ENCODE peak calls at places on chromosomes 16 and 17, in ten cellular contexts. One of them, this sample, is unnamed.

GRCh38 chr17:62754696-62755095 is 53.4 kb downstream of the MARCHF10 start:
- DNase-seq in A549: no peak
- DNase-seq in HL-60: no peak
- DNase-seq in spleen: no peak
- DNase-seq in AG04450: no peak
- DNase-seq in Caco-2: no peak
- DNase-seq in brain microvascular endothelial cell: no peak
- DNase-seq in colonic mucosa: no peak
- DNase-seq in upper lobe of right lung: no peak
- DNase-seq in GM12878: no peak
- DNase-seq in this sample: no peak

GRCh38 chr17:2388705-2389099 is 12.2 kb downstream of the MNT start:
- DNase-seq in Caco-2: no peak
- DNase-seq in HL-60: no peak
- DNase-seq in A549: no peak
- DNase-seq in GM12878: no peak
- DNase-seq in spleen: no peak
- DNase-seq in brain microvascular endothelial cell: no peak
- DNase-seq in colonic mucosa: no peak
- DNase-seq in upper lobe of right lung: no peak
- DNase-seq in AG04450: no peak
- DNase-seq in this sample: no peak

GRCh38 chr16:67834242-67834614 is 7.9 kb upstream of the THAP11 start:
- DNase-seq in spleen: no peak
- DNase-seq in A549: no peak
- DNase-seq in upper lobe of right lung: no peak
- DNase-seq in colonic mucosa: no peak
- DNase-seq in GM12878: no peak
- DNase-seq in Caco-2: no peak
- DNase-seq in brain microvascular endothelial cell: no peak
- DNase-seq in AG04450: no peak
- DNase-seq in HL-60: no peak
- DNase-seq in this sample: no peak

GRCh38 chr16:64434526-64435069 is 687.3 kb downstream of the CDH11 start:
- DNase-seq in A549: no peak
- DNase-seq in brain microvascular endothelial cell: no peak
- DNase-seq in Caco-2: no peak
- DNase-seq in spleen: no peak
- DNase-seq in AG04450: no peak
- DNase-seq in colonic mucosa: no peak
- DNase-seq in GM12878: no peak
- DNase-seq in upper lobe of right lung: no peak
- DNase-seq in HL-60: no peak
- DNase-seq in this sample: no peak

GRCh38 chr16:85689285-85689949 is 663 bp upstream of the GINS2 start:
- DNase-seq in HL-60: no peak
- DNase-seq in GM12878: no peak
- DNase-seq in upper lobe of right lung: no peak
- DNase-seq in AG04450: no peak
- DNase-seq in brain microvascular endothelial cell: no peak
- DNase-seq in Caco-2: peak; percentile 78
- DNase-seq in colonic mucosa: no peak
- DNase-seq in A549: peak; percentile 33
- DNase-seq in spleen: peak; percentile 78
- DNase-seq in this sample: no peak

GRCh38 chr17:58277726-58278595 is 2.8 kb downstream of the MPO start:
- DNase-seq in spleen: peak; percentile 76
- DNase-seq in AG04450: no peak
- DNase-seq in GM12878: no peak
- DNase-seq in brain microvascular endothelial cell: no peak
- DNase-seq in colonic mucosa: no peak
- DNase-seq in HL-60: peak; percentile 44
- DNase-seq in Caco-2: no peak
- DNase-seq in upper lobe of right lung: no peak
- DNase-seq in A549: no peak
- DNase-seq in this sample: no peak

GRCh38 chr16:16000685-16001084 is 51.3 kb downstream of the ABCC1 start:
- DNase-seq in spleen: no peak
- DNase-seq in upper lobe of right lung: no peak
- DNase-seq in brain microvascular endothelial cell: no peak
- DNase-seq in GM12878: no peak
- DNase-seq in colonic mucosa: no peak
- DNase-seq in A549: no peak
- DNase-seq in Caco-2: no peak
- DNase-seq in HL-60: no peak
- DNase-seq in AG04450: no peak
- DNase-seq in this sample: no peak

GRCh38 chr17:58254803-58255202 is 16.4 kb downstream of the LPO start:
- DNase-seq in colonic mucosa: no peak
- DNase-seq in A549: no peak
- DNase-seq in upper lobe of right lung: no peak
- DNase-seq in brain microvascular endothelial cell: no peak
- DNase-seq in AG04450: no peak
- DNase-seq in spleen: peak; percentile 45
- DNase-seq in HL-60: no peak
- DNase-seq in GM12878: no peak
- DNase-seq in Caco-2: peak; percentile 51
- DNase-seq in this sample: no peak

GRCh38 chr17:39872700-39873099 is 4.7 kb downstream of the ZPBP2 start:
- DNase-seq in HL-60: no peak
- DNase-seq in colonic mucosa: no peak
- DNase-seq in upper lobe of right lung: no peak
- DNase-seq in A549: no peak
- DNase-seq in spleen: no peak
- DNase-seq in brain microvascular endothelial cell: no peak
- DNase-seq in GM12878: no peak
- DNase-seq in Caco-2: no peak
- DNase-seq in AG04450: peak; percentile 11
- DNase-seq in this sample: no peak

GRCh38 chr16:11205754-11206459 is 50.1 kb downstream of the SOCS1 start:
- DNase-seq in spleen: no peak
- DNase-seq in upper lobe of right lung: no peak
- DNase-seq in HL-60: peak; percentile 43
- DNase-seq in colonic mucosa: peak; percentile 53
- DNase-seq in A549: no peak
- DNase-seq in brain microvascular endothelial cell: no peak
- DNase-seq in AG04450: no peak
- DNase-seq in Caco-2: no peak
- DNase-seq in GM12878: no peak
- DNase-seq in this sample: peak; percentile 26

GRCh38 chr16:11242658-11243057 is 13.3 kb downstream of the SOCS1 start:
- DNase-seq in AG04450: no peak
- DNase-seq in spleen: no peak
- DNase-seq in upper lobe of right lung: no peak
- DNase-seq in Caco-2: no peak
- DNase-seq in HL-60: no peak
- DNase-seq in colonic mucosa: no peak
- DNase-seq in GM12878: no peak
- DNase-seq in brain microvascular endothelial cell: no peak
- DNase-seq in A549: no peak
- DNase-seq in this sample: no peak

DNA sequence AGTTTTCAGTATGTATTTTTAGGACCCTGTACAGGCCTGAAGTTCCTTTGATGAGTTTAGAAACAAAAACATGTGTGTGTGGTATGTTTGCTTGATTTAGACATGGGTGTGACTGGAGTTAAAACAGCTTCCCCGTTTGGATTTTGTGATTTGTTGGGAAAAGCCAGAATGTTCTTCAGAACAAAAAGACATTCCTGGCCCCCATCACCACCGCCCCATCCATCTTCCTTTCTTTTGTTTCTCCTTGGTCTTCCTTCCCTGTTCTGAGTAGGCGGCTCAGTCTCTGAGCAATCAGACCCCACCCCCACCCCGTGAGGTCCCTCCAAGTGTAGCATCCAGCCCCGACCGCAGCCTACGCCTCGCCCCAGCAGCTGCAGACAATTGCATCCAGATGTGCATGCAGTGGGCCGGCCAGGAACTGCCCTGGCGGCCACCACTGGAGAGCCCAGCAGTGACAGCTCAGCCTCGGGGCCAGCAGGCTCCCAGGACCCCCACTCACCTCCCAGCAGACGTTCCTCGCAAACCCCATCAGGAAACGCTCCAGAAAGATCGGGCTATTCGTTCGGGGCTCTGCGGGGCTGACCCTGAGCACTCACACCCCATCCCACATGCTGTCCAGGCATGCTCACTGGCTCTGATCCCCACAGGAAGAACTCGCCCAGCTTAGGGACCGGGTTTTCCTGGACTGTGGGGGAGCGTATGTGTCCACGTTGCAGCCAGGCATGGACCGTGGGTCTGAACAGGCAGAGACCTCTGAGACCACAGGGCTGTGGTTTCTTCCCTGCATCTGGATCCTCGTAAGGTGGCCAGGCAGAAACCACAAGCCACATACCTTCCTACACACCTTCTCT is 99.8 kb upstream of the CDH5 start:
- DNase-seq in A549: no peak
- DNase-seq in HL-60: no peak
- DNase-seq in GM12878: no peak
- DNase-seq in upper lobe of right lung: peak; percentile 69
- DNase-seq in Caco-2: no peak
- DNase-seq in brain microvascular endothelial cell: peak; percentile 74
- DNase-seq in AG04450: peak; percentile 92
- DNase-seq in spleen: no peak
- DNase-seq in colonic mucosa: no peak
- DNase-seq in this sample: peak; percentile 87
- TF ChIP-seq CTCF in A549: no peak
- TF ChIP-seq CTCF in HL-60: no peak
- TF ChIP-seq CTCF in GM12878: no peak
- TF ChIP-seq CTCF in upper lobe of right lung: no peak
- TF ChIP-seq CTCF in Caco-2: no peak
- TF ChIP-seq CTCF in brain microvascular endothelial cell: peak; percentile 50
- TF ChIP-seq CTCF in AG04450: peak; percentile 33
- TF ChIP-seq CTCF in spleen: no peak
- TF ChIP-seq CTCF in colonic mucosa: no peak
- TF ChIP-seq CTCF in this sample: no peak

DNA sequence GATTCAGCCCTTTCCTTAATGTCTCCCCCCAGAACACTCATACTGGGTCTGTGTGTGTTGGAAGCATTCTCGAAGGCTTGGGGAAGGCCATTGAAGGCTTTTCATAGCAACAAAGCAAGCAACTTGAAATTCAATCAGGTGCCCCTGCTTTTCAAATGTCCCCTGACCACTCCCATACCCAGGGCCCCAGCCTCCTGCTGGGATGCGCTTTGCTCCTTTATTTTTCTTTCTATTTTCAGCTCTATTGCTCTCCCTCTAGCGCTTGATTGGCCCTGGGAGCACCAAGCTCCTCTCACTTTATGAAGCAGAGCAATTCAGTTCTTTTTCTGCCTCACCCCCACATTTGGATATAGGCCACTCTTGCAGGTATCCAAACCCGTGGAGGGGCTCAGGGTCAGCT is 92.0 kb downstream of the WSCD1 start:
- DNase-seq in GM12878: no peak
- DNase-seq in spleen: no peak
- DNase-seq in brain microvascular endothelial cell: no peak
- DNase-seq in A549: no peak
- DNase-seq in AG04450: no peak
- DNase-seq in upper lobe of right lung: no peak
- DNase-seq in Caco-2: no peak
- DNase-seq in HL-60: no peak
- DNase-seq in colonic mucosa: no peak
- DNase-seq in this sample: no peak
- H3K4me3 ChIP-seq in GM12878: no peak overlapping the region
- H3K4me3 ChIP-seq in spleen: no peak overlapping the region
- H3K4me3 ChIP-seq in brain microvascular endothelial cell: no peak overlapping the region
- H3K4me3 ChIP-seq in A549: no peak overlapping the region
- H3K4me3 ChIP-seq in AG04450: no peak overlapping the region
- H3K4me3 ChIP-seq in upper lobe of right lung: no peak overlapping the region
- H3K4me3 ChIP-seq in Caco-2: no peak overlapping the region
- H3K4me3 ChIP-seq in HL-60: no peak overlapping the region
- H3K4me3 ChIP-seq in colonic mucosa: no peak overlapping the region
- H3K4me3 ChIP-seq in this sample: no peak overlapping the region

GRCh38 chr16:57423152-57423551 is 18.6 kb downstream of the CCL17 start:
- DNase-seq in GM12878: no peak
- DNase-seq in Caco-2: no peak
- DNase-seq in spleen: no peak
- DNase-seq in brain microvascular endothelial cell: no peak
- DNase-seq in colonic mucosa: no peak
- DNase-seq in HL-60: no peak
- DNase-seq in A549: no peak
- DNase-seq in upper lobe of right lung: no peak
- DNase-seq in AG04450: no peak
- DNase-seq in this sample: no peak

GRCh38 chr16:57427824-57428223 is 19.4 kb downstream of the CIAPIN1 start:
- DNase-seq in HL-60: no peak
- DNase-seq in upper lobe of right lung: no peak
- DNase-seq in Caco-2: no peak
- DNase-seq in GM12878: no peak
- DNase-seq in spleen: no peak
- DNase-seq in brain microvascular endothelial cell: no peak
- DNase-seq in colonic mucosa: no peak
- DNase-seq in AG04450: no peak
- DNase-seq in A549: no peak
- DNase-seq in this sample: no peak

GRCh38 chr16:57424599-57424998 is 20.0 kb downstream of the CCL17 start:
- DNase-seq in GM12878: no peak
- DNase-seq in Caco-2: no peak
- DNase-seq in A549: no peak
- DNase-seq in spleen: no peak
- DNase-seq in colonic mucosa: no peak
- DNase-seq in HL-60: no peak
- DNase-seq in upper lobe of right lung: no peak
- DNase-seq in brain microvascular endothelial cell: no peak
- DNase-seq in AG04450: no peak
- DNase-seq in this sample: no peak

GRCh38 chr16:57427307-57427706 is 19.9 kb downstream of the CIAPIN1 start:
- DNase-seq in HL-60: no peak
- DNase-seq in A549: no peak
- DNase-seq in AG04450: no peak
- DNase-seq in Caco-2: no peak
- DNase-seq in upper lobe of right lung: no peak
- DNase-seq in brain microvascular endothelial cell: no peak
- DNase-seq in colonic mucosa: no peak
- DNase-seq in spleen: no peak
- DNase-seq in GM12878: no peak
- DNase-seq in this sample: no peak

DNA sequence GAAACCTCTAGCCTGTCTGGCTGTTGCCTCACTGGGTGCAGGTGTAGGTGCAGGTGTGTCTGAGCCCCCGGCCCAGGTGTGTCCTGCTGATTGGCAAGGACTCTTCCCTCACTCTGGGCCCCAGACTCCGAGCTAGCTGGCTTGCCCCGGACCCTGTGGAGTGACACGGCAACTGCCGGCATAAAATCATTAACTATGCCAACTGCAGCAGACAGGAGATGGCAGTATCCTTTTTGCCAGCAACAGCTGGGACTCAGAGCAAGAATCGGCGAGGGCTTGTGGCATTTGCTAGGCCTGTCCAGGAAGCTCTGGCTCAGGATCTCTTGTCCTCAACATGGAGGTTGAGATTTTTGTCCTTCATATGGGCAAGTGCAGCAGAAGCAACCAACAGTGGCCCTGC is 20.8 kb downstream of the CIAPIN1 start:
- DNase-seq in spleen: no peak
- DNase-seq in colonic mucosa: no peak
- DNase-seq in AG04450: no peak
- DNase-seq in HL-60: no peak
- DNase-seq in A549: no peak
- DNase-seq in GM12878: no peak
- DNase-seq in upper lobe of right lung: no peak
- DNase-seq in Caco-2: no peak
- DNase-seq in brain microvascular endothelial cell: no peak
- DNase-seq in this sample: no peak
- TF ChIP-seq CTCF in spleen: no peak
- TF ChIP-seq CTCF in colonic mucosa: no peak
- TF ChIP-seq CTCF in AG04450: no peak
- TF ChIP-seq CTCF in HL-60: no peak
- TF ChIP-seq CTCF in A549: no peak
- TF ChIP-seq CTCF in GM12878: no peak
- TF ChIP-seq CTCF in upper lobe of right lung: no peak
- TF ChIP-seq CTCF in Caco-2: no peak
- TF ChIP-seq CTCF in brain microvascular endothelial cell: no peak
- TF ChIP-seq CTCF in this sample: no peak

GRCh38 chr17:81044764-81045589 is 10.0 kb downstream of the BAIAP2 start:
- DNase-seq in HL-60: no peak
- DNase-seq in upper lobe of right lung: peak; percentile 87
- DNase-seq in AG04450: no peak
- DNase-seq in colonic mucosa: peak; percentile 80
- DNase-seq in A549: no peak
- DNase-seq in spleen: peak; percentile 87
- DNase-seq in brain microvascular endothelial cell: peak; percentile 79
- DNase-seq in Caco-2: no peak
- DNase-seq in GM12878: no peak
- DNase-seq in this sample: peak; percentile 88
- H3K4me3 ChIP-seq in HL-60: no peak overlapping the region
- H3K4me3 ChIP-seq in upper lobe of right lung: peak overlapping the region; percentile 0
- H3K4me3 ChIP-seq in AG04450: no peak overlapping the region
- H3K4me3 ChIP-seq in colonic mucosa: no peak overlapping the region
- H3K4me3 ChIP-seq in A549: no peak overlapping the region
- H3K4me3 ChIP-seq in spleen: no peak overlapping the region
- H3K4me3 ChIP-seq in brain microvascular endothelial cell: no peak overlapping the region
- H3K4me3 ChIP-seq in Caco-2: no peak overlapping the region
- H3K4me3 ChIP-seq in GM12878: no peak overlapping the region
- H3K4me3 ChIP-seq in this sample: no peak overlapping the region